ENCODE peak calls at places on chromosome 7, in ten cellular contexts. J is sigmoid colon, C is K562, T is A549, H is ovary, R is upper lobe of left lung, B is tibial nerve, M is suprapubic skin, Y is esophagus muscularis mucosa, W is HepG2. S is an unnamed sample.

GRCh38 chr7:613442-614140 is 93.9 kb upstream of the PDGFA start:
- DNase-seq in J (no peak), C (no peak), T (no peak), H (no peak), R (no peak), B (no peak), M (no peak), Y (no peak), W (no peak), S (no peak)

GRCh38 chr7:64869912-64870562 is 33.0 kb upstream of the ZNF273 start:
- DNase-seq in J (no peak), C (no peak), T (no peak), H (no peak), R (peak), B (no peak), M (no peak), Y (peak), W (no peak), S (no peak)

GRCh38 chr7:158475036-158475678 is 112.5 kb downstream of the PTPRN2 start:
- DNase-seq in J (no peak), C (no peak), T (no peak), H (no peak), R (peak), B (no peak), M (no peak), Y (no peak), W (no peak), S (no peak)

GRCh38 chr7:140625908-140626868 is 14.4 kb downstream of the DENND2A start:
- DNase-seq in J (peak), C (no peak), T (peak), H (peak), R (peak), B (peak), M (peak), Y (peak), W (no peak), S (no peak)

GRCh38 chr7:75599244-75599771 is 107.2 kb downstream of the SPDYE5 start:
- DNase-seq in J (peak), C (no peak), T (no peak), H (peak), R (peak), B (no peak), M (no peak), Y (no peak), W (no peak), S (no peak)

GRCh38 chr7:80199072-80199471 is 64.4 kb downstream of the GNAI1 start:
- DNase-seq in J (no peak), C (no peak), T (no peak), H (no peak), R (no peak), B (no peak), M (no peak), Y (no peak), W (no peak), S (no peak)

GRCh38 chr7:38902443-38902842 is 6.5 kb downstream of the VPS41 start:
- DNase-seq in J (no peak), C (no peak), T (no peak), H (no peak), R (no peak), B (no peak), M (no peak), Y (no peak), W (no peak), S (no peak)

GRCh38 chr7:149196705-149197171 is 1.4 kb downstream of the ZNF282 start:
- DNase-seq in J (peak), C (peak), T (peak), H (no peak), R (no peak), B (no peak), M (no peak), Y (no peak), W (peak), S (no peak)

GRCh38 chr7:114086491-114086905 is 167.7 kb upstream of the PPP1R3A start:
- DNase-seq in J (peak), C (no peak), T (no peak), H (no peak), R (no peak), B (no peak), M (peak), Y (no peak), W (no peak), S (no peak)

DNA sequence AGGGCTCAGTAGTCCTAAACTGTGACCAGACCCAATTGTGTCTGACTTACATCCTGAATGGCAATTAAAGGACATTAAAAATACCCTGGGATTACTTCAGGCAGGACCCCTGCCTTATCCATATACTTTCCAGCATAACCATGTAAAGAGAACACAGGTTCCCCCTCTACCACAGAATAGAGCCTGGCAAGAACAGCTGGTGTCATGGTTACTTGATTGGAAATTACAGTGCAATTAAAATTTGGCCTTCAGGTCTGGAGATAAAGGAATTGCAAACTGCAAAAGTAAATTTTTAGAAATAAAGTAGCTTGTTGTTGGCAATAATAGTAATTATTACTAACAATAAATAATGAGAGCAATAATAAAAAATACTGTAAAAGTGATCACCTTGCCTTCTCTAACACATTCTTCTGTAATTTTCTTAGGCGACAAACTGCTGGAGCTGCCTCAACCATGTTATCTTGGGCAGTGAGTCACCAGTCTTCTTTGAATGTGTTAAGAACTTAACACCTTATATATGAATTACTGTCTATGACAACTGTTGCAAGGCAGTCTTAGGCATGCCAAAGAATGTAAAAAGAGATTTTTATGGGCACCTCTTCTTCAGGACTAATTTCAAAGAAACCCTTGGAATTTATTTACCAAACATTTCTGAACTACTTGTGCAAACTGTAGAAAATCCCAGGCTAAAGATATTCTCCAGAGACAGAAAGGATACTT is 53.7 kb downstream of the HIBADH start:
- DNase-seq in J (no peak), C (no peak), T (no peak), H (no peak), R (no peak), B (no peak), M (no peak), Y (no peak), W (no peak), S (no peak)
- TF ChIP-seq EP300 in J (no peak), C (no peak), T (no peak), H (no peak), R (no peak), B (no peak), M (no peak), Y (no peak), W (no peak), S (no peak)

DNA sequence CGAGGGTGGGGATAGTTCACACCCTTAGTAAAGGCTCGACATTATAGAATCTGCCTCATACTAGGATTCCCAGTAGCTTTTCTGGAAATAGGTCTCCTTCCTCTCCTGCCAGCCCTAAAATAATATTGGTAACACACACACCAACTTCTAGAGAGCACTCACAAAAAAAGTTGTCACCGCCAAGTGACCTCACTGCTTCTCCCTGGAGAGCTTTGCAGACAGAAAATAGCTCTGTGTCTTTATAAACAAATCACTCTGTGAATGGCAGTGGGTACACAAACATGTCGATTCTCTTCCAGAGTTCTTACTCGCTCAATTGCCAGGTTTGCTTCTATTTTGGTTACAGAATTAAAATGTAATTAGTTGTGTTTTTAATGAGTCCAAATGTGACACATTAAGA is 649.2 kb upstream of the C7orf33 start:
- DNase-seq in J (no peak), C (no peak), T (no peak), H (no peak), R (no peak), B (no peak), M (no peak), Y (no peak), W (no peak), S (no peak)
- TF ChIP-seq EP300 in J (no peak), C (no peak), T (no peak), H (no peak), R (no peak), B (no peak), M (no peak), Y (no peak), W (no peak), S (no peak)

DNA sequence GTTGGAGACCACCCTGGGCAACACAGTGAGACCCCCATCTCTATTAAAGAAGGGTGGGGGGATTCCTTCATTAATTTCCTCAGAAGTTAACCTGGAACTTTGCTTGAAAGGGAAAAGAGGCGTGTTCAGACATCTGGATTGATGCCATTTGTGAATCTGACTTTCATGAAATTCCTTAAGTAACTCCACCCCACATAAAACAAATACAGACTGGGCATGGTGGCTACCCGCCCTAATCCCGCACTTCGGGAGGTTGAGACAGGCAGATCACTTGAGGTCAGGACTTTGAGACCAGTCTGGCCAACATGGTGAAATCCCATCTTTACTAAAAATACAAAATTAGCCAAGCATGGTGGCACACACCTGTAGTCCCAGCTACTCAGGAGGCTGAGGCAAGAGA is 75.0 kb downstream of the EEPD1 start:
- DNase-seq in J (no peak), C (no peak), T (no peak), H (no peak), R (no peak), B (no peak), M (no peak), Y (no peak), W (no peak), S (no peak)
- TF ChIP-seq EP300 in J (no peak), C (no peak), T (no peak), H (no peak), R (no peak), B (no peak), M (no peak), Y (no peak), W (no peak), S (no peak)

GRCh38 chr7:151690597-151690996 is 170.9 kb upstream of the RHEB start:
- DNase-seq in J (no peak), C (no peak), T (no peak), H (no peak), R (no peak), B (no peak), M (no peak), Y (no peak), W (no peak), S (no peak)
- TF ChIP-seq EP300 in J (no peak), C (no peak), T (no peak), H (no peak), R (no peak), B (no peak), M (no peak), Y (no peak), W (no peak), S (no peak)

GRCh38 chr7:83468251-83468739 is 180.6 kb downstream of the SEMA3E start:
- DNase-seq in J (peak), C (peak), T (peak), H (peak), R (no peak), B (peak), M (peak), Y (no peak), W (peak), S (peak)
- TF ChIP-seq EP300 in J (no peak), C (no peak), T (no peak), H (no peak), R (no peak), B (no peak), M (no peak), Y (no peak), W (no peak), S (no peak)

S was measured in GM12878.